ENCODE peak calls at places on chromosomes 5 and 9, in five cellular contexts. Z, B, L, X and A are unnamed samples.
A peak's percentile ranks its signal among the peaks of the same experiment; 100 is the strongest.

GRCh38 chr5:124231240-124231639 is 515.2 kb downstream of the ZNF608 start:
- DNase-seq in B (no peak), Z (no peak), X (no peak), L (no peak), A (no peak)

GRCh38 chr9:131447148-131447547 is 53.3 kb downstream of the PRRC2B start:
- DNase-seq in X (no peak), Z (peak; percentile 72), L (no peak), B (peak; percentile 79), A (no peak)

GRCh38 chr5:53211799-53212198 is 102.2 kb upstream of the MOCS2 start:
- DNase-seq in Z (peak; percentile 71), X (no peak), B (peak; percentile 62), L (peak; percentile 85), A (no peak)

GRCh38 chr5:73151733-73152410 is 21.1 kb upstream of the TMEM174 start:
- DNase-seq in L (peak; percentile 18), X (no peak), B (no peak), Z (no peak), A (no peak)

GRCh38 chr5:149141224-149141956 is at the start of gene ABLIM3:
- DNase-seq in L (peak; percentile 55), B (no peak), Z (peak; percentile 84), X (peak; percentile 61), A (peak; percentile 54)

GRCh38 chr9:129348890-129349570 is 171.0 kb upstream of the IER5L start:
- DNase-seq in X (no peak), L (no peak), Z (no peak), B (no peak), A (no peak)

GRCh38 chr5:146909496-146910068 is 31.0 kb upstream of the PPP2R2B start:
- DNase-seq in B (no peak), L (no peak), Z (no peak), X (no peak), A (no peak)

GRCh38 chr9:134732392-134733110 is 90.9 kb downstream of the COL5A1 start:
- DNase-seq in X (no peak), Z (no peak), B (no peak), L (peak; percentile 55), A (no peak)

GRCh38 chr5:68261174-68262021 is 45.8 kb downstream of the PIK3R1 start:
- DNase-seq in X (no peak), Z (peak; percentile 56), L (peak; percentile 49), B (peak; percentile 51), A (no peak)

GRCh38 chr9:87528969-87529368 is 31.3 kb downstream of the DAPK1 start:
- DNase-seq in X (no peak), L (no peak), Z (no peak), B (no peak), A (no peak)
- H4K20me1 ChIP-seq in X (no peaks in the 10 kb centered on the region), L (no peaks in the 10 kb centered on the region), Z (no peaks in the 10 kb centered on the region), B (no peaks in the 10 kb centered on the region), A (no peaks in the 10 kb centered on the region)

DNA sequence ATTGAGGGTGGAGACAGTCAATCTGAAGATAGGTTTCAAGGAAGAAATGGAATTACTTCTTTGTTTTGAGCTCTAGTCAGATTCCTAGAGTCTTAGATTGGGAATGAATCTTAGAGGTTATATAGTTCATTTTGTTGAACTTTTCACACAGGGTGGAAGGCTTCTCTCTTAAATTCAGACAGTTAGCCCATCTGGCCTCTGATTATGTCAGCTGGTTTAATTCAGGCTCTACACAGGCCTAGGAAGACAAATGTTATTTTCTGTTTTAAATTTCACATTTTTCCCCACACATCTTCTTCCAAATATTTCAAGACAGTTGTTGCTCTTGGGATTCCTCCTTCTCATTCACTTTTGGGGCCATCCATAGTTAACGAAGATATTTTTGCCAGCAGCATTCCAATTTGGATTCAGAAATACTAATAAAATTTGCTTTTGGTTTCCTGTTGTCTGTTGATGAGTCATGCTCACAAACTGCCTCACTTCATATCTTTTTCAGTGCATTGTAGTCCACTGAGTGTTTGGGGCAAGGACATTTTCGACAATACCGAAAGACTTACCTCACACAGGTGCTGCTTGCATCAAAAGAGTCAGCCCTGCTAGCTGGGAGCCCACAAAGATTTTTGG is 475.4 kb downstream of the DMAC1 start:
- DNase-seq in Z (peak; percentile 51), B (peak; percentile 9), L (peak; percentile 18), X (peak; percentile 31), A (no peak)
- H3K4me1 ChIP-seq in Z (peaks cover 24% of the 10 kb centered on the region), B (peaks cover 6% of the 10 kb centered on the region), L (peaks cover 13% of the 10 kb centered on the region), X (no peaks in the 10 kb centered on the region), A (no peaks in the 10 kb centered on the region)

DNA sequence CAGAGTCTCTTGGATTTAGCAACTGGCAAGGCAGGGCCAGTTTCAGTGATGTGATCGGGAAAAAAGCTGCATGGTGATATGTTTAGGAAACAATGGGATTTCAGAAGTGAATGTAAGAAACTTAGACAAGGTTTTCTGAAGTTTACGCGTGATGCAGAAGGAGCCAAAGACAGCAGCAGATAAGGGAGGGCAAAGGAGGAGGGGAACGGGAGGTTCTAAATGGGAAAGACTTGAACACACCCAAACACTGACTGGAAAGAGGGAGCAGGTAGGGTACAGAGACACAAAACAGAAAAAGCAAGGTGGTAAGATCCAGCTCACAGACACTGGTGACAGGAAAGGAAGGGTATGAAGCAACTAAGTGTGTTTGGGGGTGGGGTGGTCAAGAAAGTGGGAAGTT is 115.4 kb downstream of the EPB41L4A start:
- DNase-seq in B (no peak), X (no peak), Z (no peak), L (no peak), A (no peak)
- H4K20me1 ChIP-seq in B (no peaks in the 10 kb centered on the region), X (no peaks in the 10 kb centered on the region), Z (no peaks in the 10 kb centered on the region), L (no peaks in the 10 kb centered on the region), A (no peaks in the 10 kb centered on the region)

GRCh38 chr9:27384262-27385014 is 87.5 kb upstream of the EQTN start:
- DNase-seq in X (no peak), L (no peak), B (no peak), Z (no peak), A (no peak)
- H3K4me1 ChIP-seq in X (peaks cover 10% of the 10 kb centered on the region), L (no peaks in the 10 kb centered on the region), B (no peaks in the 10 kb centered on the region), Z (no peaks in the 10 kb centered on the region), A (no peaks in the 10 kb centered on the region)